ENCODE peak calls at places on chromosomes 1 and 21, in nine cellular contexts. C is uterus, S is pancreas, Z is GM23248, G is right atrium auricular region, T is Karpas-422, X is neuronal stem cell, J is NT2/D1, V is body of pancreas. K is an unnamed sample.
A peak's percentile ranks its signal among the peaks of the same experiment; 100 is the strongest.

GRCh38 chr1:8415526-8416278 is 97.8 kb downstream of the SLC45A1 start:
- DNase-seq in Z (no peak), S (no peak), C (no peak), T (no peak), V (peak; percentile 43), J (no peak), X (no peak), G (no peak), K (no peak)

GRCh38 chr1:219312967-219313366 is 139.3 kb downstream of the LYPLAL1 start:
- DNase-seq in G (no peak), J (no peak), C (no peak), T (no peak), V (no peak), Z (peak; percentile 63), X (no peak), S (no peak), K (no peak)

GRCh38 chr1:162626733-162627132 is 5.5 kb upstream of the DDR2 start:
- DNase-seq in V (no peak), X (no peak), S (no peak), G (no peak), C (no peak), T (no peak), J (no peak), Z (peak; percentile 41), K (no peak)

GRCh38 chr21:32382108-32382601 is 10.7 kb downstream of the URB1 start:
- DNase-seq in V (no peak), J (no peak), S (no peak), G (no peak), C (no peak), X (no peak), T (no peak), Z (peak; percentile 69), K (no peak)

GRCh38 chr1:175150596-175151319 is 41.8 kb downstream of the KIAA0040 start:
- DNase-seq in T (no peak), J (no peak), S (no peak), Z (peak; percentile 79), C (no peak), X (no peak), V (peak; percentile 26), G (no peak), K (no peak)

GRCh38 chr1:109351457-109351856 is 44.6 kb upstream of the MYBPHL start:
- DNase-seq in Z (no peak), T (no peak), X (no peak), J (no peak), G (no peak), C (no peak), V (no peak), S (no peak), K (no peak)

GRCh38 chr1:86650065-86650464 is 54.3 kb upstream of the SH3GLB1 start:
- DNase-seq in C (no peak), T (no peak), Z (no peak), J (no peak), S (no peak), V (no peak), X (no peak), G (no peak), K (peak; percentile 15)

GRCh38 chr1:154863702-154864174 is 6.3 kb downstream of the KCNN3 start:
- DNase-seq in G (no peak), J (no peak), Z (peak; percentile 61), X (no peak), V (peak; percentile 46), S (no peak), C (no peak), T (peak; percentile 95), K (peak; percentile 88)

GRCh38 chr1:39105841-39106765 is 80.0 kb downstream of the NDUFS5 start:
- DNase-seq in J (peak; percentile 51), Z (peak; percentile 67), V (peak; percentile 80), X (no peak), G (no peak), S (peak; percentile 76), C (peak; percentile 52), T (no peak), K (peak; percentile 71)

GRCh38 chr1:41435570-41436178 is 48.8 kb downstream of the EDN2 start:
- DNase-seq in S (no peak), X (peak; percentile 50), Z (no peak), J (peak; percentile 94), T (no peak), V (no peak), G (no peak), C (no peak), K (peak; percentile 90)

GRCh38 chr1:44485229-44485932 is 80.3 kb downstream of the RNF220 start:
- DNase-seq in T (no peak), X (no peak), Z (peak; percentile 78), V (no peak), G (no peak), J (no peak), S (no peak), C (peak; percentile 25), K (peak; percentile 25)

GRCh38 chr1:27772071-27772470 is 948 bp upstream of the STX12 start:
- DNase-seq in J (no peak), Z (peak; percentile 50), V (no peak), G (no peak), S (no peak), T (peak; percentile 49), C (no peak), X (no peak), K (no peak)

GRCh38 chr1:158011714-158012113 is 18.3 kb downstream of the KIRREL1 start:
- DNase-seq in S (peak; percentile 38), J (no peak), V (no peak), T (no peak), C (peak; percentile 52), Z (peak; percentile 60), G (no peak), X (no peak), K (no peak)

GRCh38 chr1:180969429-180969828 is 53.2 kb downstream of the STX6 start:
- DNase-seq in T (no peak), J (no peak), X (no peak), V (no peak), Z (no peak), C (no peak), S (no peak), G (no peak), K (no peak)

GRCh38 chr1:108983114-108983513 is 19.8 kb upstream of the CLCC1 start:
- DNase-seq in T (no peak), X (no peak), J (no peak), V (no peak), C (no peak), S (no peak), Z (no peak), G (no peak), K (no peak)

DNA sequence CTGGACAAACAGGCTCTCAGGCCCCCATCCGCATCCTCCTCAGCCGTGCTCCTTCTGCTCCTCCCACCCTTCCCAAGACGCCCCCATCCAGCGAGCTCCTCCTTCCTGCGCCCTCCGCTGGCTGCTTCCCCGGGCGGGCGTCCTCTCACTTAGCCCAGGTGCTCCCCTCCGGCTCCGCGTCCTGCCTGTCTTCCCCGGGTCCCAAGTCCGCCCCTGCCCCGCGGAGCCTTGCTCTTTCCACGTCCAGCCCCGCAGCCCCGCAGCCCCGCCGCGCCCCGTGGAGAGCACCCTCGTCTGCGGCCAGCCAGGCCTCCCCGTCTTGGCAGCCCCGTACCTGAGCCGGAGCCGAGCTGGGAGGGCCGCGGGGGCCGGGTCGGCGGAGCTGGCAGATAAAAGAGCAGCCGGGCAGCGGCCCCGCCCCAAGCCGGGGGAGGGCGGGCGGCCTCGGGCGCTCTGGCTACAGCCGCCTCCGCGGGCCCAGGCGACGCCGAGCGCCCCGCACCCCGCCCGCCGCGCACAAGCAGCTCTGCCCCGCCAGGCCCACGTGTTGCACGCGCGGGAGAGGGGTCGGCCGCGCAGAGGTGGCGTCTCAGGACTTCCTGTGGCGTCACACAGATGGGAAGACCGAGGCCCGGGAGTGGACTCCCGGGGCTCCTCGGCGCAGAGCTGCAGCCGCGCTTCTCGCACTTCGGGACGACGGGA is at the start of gene PAQR7:
- DNase-seq in C (peak; percentile 79), J (peak; percentile 70), G (peak; percentile 77), T (peak; percentile 76), X (peak; percentile 70), V (peak; percentile 87), Z (peak; percentile 86), S (peak; percentile 82), K (peak; percentile 96)
- H3K27me3 ChIP-seq in C (no peaks in the 10 kb centered on the region), J (peaks cover 20% of the 10 kb centered on the region), G (no peaks in the 10 kb centered on the region), T (no peaks in the 10 kb centered on the region), X (peaks cover 9% of the 10 kb centered on the region), V (no peaks in the 10 kb centered on the region), Z (no peaks in the 10 kb centered on the region), S (no peaks in the 10 kb centered on the region), K (peaks cover 2% of the 10 kb centered on the region)

GRCh38 chr1:148315081-148315811 is 163.2 kb upstream of the NBPF11 start:
- DNase-seq in V (no peak), J (no peak), T (no peak), Z (peak; percentile 75), C (no peak), G (no peak), S (no peak), X (no peak), K (no peak)
- H3K27me3 ChIP-seq in V (peaks cover 17% of the 10 kb centered on the region), J (no peaks in the 10 kb centered on the region), T (no peaks in the 10 kb centered on the region), Z (peaks cover 45% of the 10 kb centered on the region), C (peaks cover 1% of the 10 kb centered on the region), G (peaks cover 14% of the 10 kb centered on the region), S (peaks cover 4% of the 10 kb centered on the region), X (peaks cover 29% of the 10 kb centered on the region), K (no peaks in the 10 kb centered on the region)

GRCh38 chr1:18731591-18732235 is 101.1 kb downstream of the PAX7 start:
- DNase-seq in G (no peak), X (no peak), J (no peak), Z (no peak), V (no peak), C (no peak), S (no peak), T (no peak), K (peak; percentile 16)
- H3K27me3 ChIP-seq in G (no peaks in the 10 kb centered on the region), X (no peaks in the 10 kb centered on the region), J (no peaks in the 10 kb centered on the region), Z (peaks cover 12% of the 10 kb centered on the region), V (no peaks in the 10 kb centered on the region), C (no peaks in the 10 kb centered on the region), S (no peaks in the 10 kb centered on the region), T (no peaks in the 10 kb centered on the region), K (peaks cover 2% of the 10 kb centered on the region)

DNA sequence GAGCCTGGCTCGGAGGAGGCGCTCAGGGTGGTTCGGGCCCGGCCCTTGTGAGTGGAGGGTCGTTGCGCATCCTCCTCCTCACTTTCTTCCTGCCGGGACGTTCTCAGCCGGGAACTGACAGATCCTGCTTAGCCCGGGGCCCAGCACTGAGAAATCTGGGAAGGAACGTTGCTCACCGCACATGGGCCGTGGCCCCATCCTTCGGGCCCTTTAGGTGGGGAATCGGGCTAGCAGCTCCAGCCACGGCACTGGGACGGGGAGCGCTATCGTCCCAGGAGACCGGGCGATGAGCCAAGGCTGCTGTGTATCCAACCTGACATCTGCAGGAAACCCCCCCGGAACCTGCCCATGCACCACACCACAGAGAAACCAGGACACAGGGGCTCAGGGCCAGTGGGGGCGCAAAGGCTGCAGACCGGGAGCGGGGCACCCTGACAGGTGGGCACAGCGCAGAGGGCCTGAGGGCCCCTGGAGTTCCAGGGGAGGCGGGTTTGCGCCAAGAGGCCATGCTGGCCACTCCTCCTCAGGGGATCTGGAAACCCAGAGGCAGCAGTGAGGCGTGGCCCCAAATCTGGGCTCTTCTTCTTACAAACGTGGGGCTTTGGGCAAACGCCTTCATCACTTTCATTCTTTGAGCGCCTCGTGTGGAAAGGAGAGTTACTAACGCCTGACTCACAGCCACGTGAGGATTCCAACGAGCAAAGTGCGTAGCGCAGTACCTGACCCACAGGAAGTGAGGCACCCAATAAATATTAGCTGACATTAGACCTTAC is at the start of gene SH2D5:
- DNase-seq in X (peak; percentile 58), C (peak; percentile 82), J (no peak), S (peak; percentile 68), V (peak; percentile 86), T (peak; percentile 42), G (peak; percentile 87), Z (peak; percentile 100), K (peak; percentile 80)
- H3K27me3 ChIP-seq in X (peaks cover 25% of the 10 kb centered on the region), C (no peaks in the 10 kb centered on the region), J (peaks cover 44% of the 10 kb centered on the region), S (no peaks in the 10 kb centered on the region), V (peaks cover 3% of the 10 kb centered on the region), T (no peaks in the 10 kb centered on the region), G (no peaks in the 10 kb centered on the region), Z (peaks cover 17% of the 10 kb centered on the region), K (peaks cover 53% of the 10 kb centered on the region)

K was measured in H7.